ENCODE peak calls at places on chromosomes 2 and 18, in five cellular contexts. One of them, this sample, is unnamed.

GRCh38 chr2:134288814-134289213 is 34.9 kb downstream of the MGAT5 start:
- DNase-seq in AG04450: no peak
- DNase-seq in CD8-positive, alpha-beta T cell: no peak
- DNase-seq in upper lobe of right lung: no peak
- DNase-seq in breast epithelium: no peak
- DNase-seq in this sample: no peak

GRCh38 chr2:76197842-76198448 is 487.2 kb upstream of the GCFC2 start:
- DNase-seq in AG04450: peak; percentile 44
- DNase-seq in CD8-positive, alpha-beta T cell: no peak
- DNase-seq in upper lobe of right lung: no peak
- DNase-seq in breast epithelium: peak; percentile 54
- DNase-seq in this sample: peak; percentile 14

GRCh38 chr2:54331095-54331835 is 75.2 kb upstream of the TSPYL6 start:
- DNase-seq in AG04450: no peak
- DNase-seq in CD8-positive, alpha-beta T cell: no peak
- DNase-seq in upper lobe of right lung: no peak
- DNase-seq in breast epithelium: no peak
- DNase-seq in this sample: no peak

GRCh38 chr2:63078852-63079606 is 28.4 kb downstream of the OTX1 start:
- DNase-seq in AG04450: no peak
- DNase-seq in CD8-positive, alpha-beta T cell: no peak
- DNase-seq in upper lobe of right lung: no peak
- DNase-seq in breast epithelium: no peak
- DNase-seq in this sample: no peak

GRCh38 chr18:45110577-45111506 is 430.2 kb downstream of the SETBP1 start:
- DNase-seq in AG04450: no peak
- DNase-seq in CD8-positive, alpha-beta T cell: no peak
- DNase-seq in upper lobe of right lung: no peak
- DNase-seq in breast epithelium: no peak
- DNase-seq in this sample: peak; percentile 51

GRCh38 chr2:160381425-160381951 is 112.1 kb downstream of the RBMS1 start:
- DNase-seq in AG04450: no peak
- DNase-seq in CD8-positive, alpha-beta T cell: no peak
- DNase-seq in upper lobe of right lung: no peak
- DNase-seq in breast epithelium: no peak
- DNase-seq in this sample: no peak

GRCh38 chr2:60706021-60706420 is 50.0 kb upstream of the PAPOLG start:
- DNase-seq in AG04450: no peak
- DNase-seq in CD8-positive, alpha-beta T cell: no peak
- DNase-seq in upper lobe of right lung: no peak
- DNase-seq in breast epithelium: no peak
- DNase-seq in this sample: no peak

GRCh38 chr2:27307545-27308358 is 493 bp downstream of the UCN start:
- DNase-seq in AG04450: no peak
- DNase-seq in CD8-positive, alpha-beta T cell: no peak
- DNase-seq in upper lobe of right lung: no peak
- DNase-seq in breast epithelium: no peak
- DNase-seq in this sample: no peak

GRCh38 chr2:6806605-6807004 is 59.1 kb downstream of the CMPK2 start:
- DNase-seq in AG04450: no peak
- DNase-seq in CD8-positive, alpha-beta T cell: no peak
- DNase-seq in upper lobe of right lung: no peak
- DNase-seq in breast epithelium: no peak
- DNase-seq in this sample: no peak

GRCh38 chr2:232870766-232871371 is 805 bp downstream of the SNORC start:
- DNase-seq in AG04450: no peak
- DNase-seq in CD8-positive, alpha-beta T cell: no peak
- DNase-seq in upper lobe of right lung: peak; percentile 50
- DNase-seq in breast epithelium: no peak
- DNase-seq in this sample: no peak

GRCh38 chr2:176138526-176139169 is 9.1 kb downstream of the HOXD8 start:
- DNase-seq in AG04450: no peak
- DNase-seq in CD8-positive, alpha-beta T cell: no peak
- DNase-seq in upper lobe of right lung: no peak
- DNase-seq in breast epithelium: no peak
- DNase-seq in this sample: no peak

GRCh38 chr18:39521164-39521563 is 1955.6 kb upstream of the CELF4 start:
- DNase-seq in AG04450: no peak
- DNase-seq in CD8-positive, alpha-beta T cell: no peak
- DNase-seq in upper lobe of right lung: no peak
- DNase-seq in breast epithelium: no peak
- DNase-seq in this sample: no peak

GRCh38 chr2:68925298-68925885 is 27.3 kb downstream of the GKN2 start:
- DNase-seq in AG04450: no peak
- DNase-seq in CD8-positive, alpha-beta T cell: peak; percentile 18
- DNase-seq in upper lobe of right lung: no peak
- DNase-seq in breast epithelium: no peak
- DNase-seq in this sample: no peak

GRCh38 chr2:84781942-84782716 is 98.8 kb downstream of the TRABD2A start:
- DNase-seq in AG04450: no peak
- DNase-seq in CD8-positive, alpha-beta T cell: peak; percentile 4
- DNase-seq in upper lobe of right lung: peak; percentile 65
- DNase-seq in breast epithelium: no peak
- DNase-seq in this sample: no peak

GRCh38 chr2:134704173-134704572 is 14.6 kb downstream of the TMEM163 start:
- DNase-seq in AG04450: no peak
- DNase-seq in CD8-positive, alpha-beta T cell: no peak
- DNase-seq in upper lobe of right lung: no peak
- DNase-seq in breast epithelium: no peak
- DNase-seq in this sample: no peak

GRCh38 chr18:46630160-46630559 is 26.9 kb downstream of the LOXHD1 start:
- DNase-seq in AG04450: no peak
- DNase-seq in CD8-positive, alpha-beta T cell: no peak
- DNase-seq in upper lobe of right lung: no peak
- DNase-seq in breast epithelium: no peak
- DNase-seq in this sample: no peak

GRCh38 chr18:830315-830901 is 18.4 kb upstream of the YES1 start:
- DNase-seq in AG04450: no peak
- DNase-seq in CD8-positive, alpha-beta T cell: no peak
- DNase-seq in upper lobe of right lung: no peak
- DNase-seq in breast epithelium: no peak
- DNase-seq in this sample: no peak

GRCh38 chr2:10019174-10019971 is 24.0 kb upstream of the KLF11 start:
- DNase-seq in AG04450: no peak
- DNase-seq in CD8-positive, alpha-beta T cell: no peak
- DNase-seq in upper lobe of right lung: peak; percentile 65
- DNase-seq in breast epithelium: no peak
- DNase-seq in this sample: no peak

GRCh38 chr2:53452957-53453748 is 314.5 kb upstream of the CHAC2 start:
- DNase-seq in AG04450: no peak
- DNase-seq in CD8-positive, alpha-beta T cell: no peak
- DNase-seq in upper lobe of right lung: no peak
- DNase-seq in breast epithelium: no peak
- DNase-seq in this sample: peak; percentile 26

GRCh38 chr2:127096280-127096679 is 10.7 kb downstream of the BIN1 start:
- DNase-seq in AG04450: no peak
- DNase-seq in CD8-positive, alpha-beta T cell: no peak
- DNase-seq in upper lobe of right lung: no peak
- DNase-seq in breast epithelium: no peak
- DNase-seq in this sample: no peak

GRCh38 chr2:101157272-101157671 is 6.1 kb upstream of the TBC1D8 start:
- DNase-seq in AG04450: no peak
- DNase-seq in CD8-positive, alpha-beta T cell: no peak
- DNase-seq in upper lobe of right lung: no peak
- DNase-seq in breast epithelium: no peak
- DNase-seq in this sample: no peak

GRCh38 chr2:40746150-40746549 is 294.3 kb upstream of the SLC8A1 start:
- DNase-seq in AG04450: no peak
- DNase-seq in CD8-positive, alpha-beta T cell: no peak
- DNase-seq in upper lobe of right lung: no peak
- DNase-seq in breast epithelium: no peak
- DNase-seq in this sample: no peak

GRCh38 chr2:160680974-160681373 is 187.4 kb upstream of the RBMS1 start:
- DNase-seq in AG04450: no peak
- DNase-seq in CD8-positive, alpha-beta T cell: no peak
- DNase-seq in upper lobe of right lung: no peak
- DNase-seq in breast epithelium: no peak
- DNase-seq in this sample: no peak

GRCh38 chr2:165725421-165725820 is 68.6 kb downstream of the GALNT3 start:
- DNase-seq in AG04450: peak; percentile 10
- DNase-seq in CD8-positive, alpha-beta T cell: no peak
- DNase-seq in upper lobe of right lung: no peak
- DNase-seq in breast epithelium: no peak
- DNase-seq in this sample: no peak

GRCh38 chr2:106208874-106209273 is 14.8 kb upstream of the UXS1 start:
- DNase-seq in AG04450: no peak
- DNase-seq in CD8-positive, alpha-beta T cell: no peak
- DNase-seq in upper lobe of right lung: no peak
- DNase-seq in breast epithelium: no peak
- DNase-seq in this sample: no peak

DNA sequence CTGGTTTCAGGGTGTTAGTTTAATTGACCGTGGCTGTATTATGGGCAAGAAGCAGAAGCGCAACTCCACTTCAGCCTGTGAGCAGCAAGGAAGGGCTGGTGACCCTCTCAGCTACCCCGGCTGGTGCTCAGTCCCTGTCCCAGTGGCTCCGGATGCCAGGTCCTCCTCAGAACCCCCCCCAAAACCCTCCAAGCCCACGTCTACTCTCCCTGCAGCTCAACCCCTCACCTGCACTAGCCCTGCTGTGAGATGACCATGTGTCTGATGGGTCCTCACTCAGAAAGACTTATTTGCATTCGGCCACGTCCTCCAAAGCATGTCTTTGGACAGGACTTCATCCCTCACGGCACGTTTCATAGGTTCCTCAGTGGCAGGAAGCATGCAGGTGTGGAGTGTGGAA is 119.7 kb upstream of the ALKAL2 start:
- DNase-seq in AG04450: no peak
- DNase-seq in CD8-positive, alpha-beta T cell: no peak
- DNase-seq in upper lobe of right lung: no peak
- DNase-seq in breast epithelium: no peak
- DNase-seq in this sample: no peak
- H3K27ac ChIP-seq in AG04450: no peak overlapping the region
- H3K27ac ChIP-seq in CD8-positive, alpha-beta T cell: no peak overlapping the region
- H3K27ac ChIP-seq in upper lobe of right lung: no peak overlapping the region
- H3K27ac ChIP-seq in breast epithelium: no peak overlapping the region
- H3K27ac ChIP-seq in this sample: no peak overlapping the region

GRCh38 chr2:56191617-56192016 is 7.8 kb downstream of the CCDC85A start:
- DNase-seq in AG04450: no peak
- DNase-seq in CD8-positive, alpha-beta T cell: no peak
- DNase-seq in upper lobe of right lung: no peak
- DNase-seq in breast epithelium: no peak
- DNase-seq in this sample: no peak
- TF ChIP-seq CTCF in AG04450: peak; percentile 6
- TF ChIP-seq CTCF in CD8-positive, alpha-beta T cell: no peak
- TF ChIP-seq CTCF in upper lobe of right lung: peak; percentile 43
- TF ChIP-seq CTCF in breast epithelium: no peak
- TF ChIP-seq CTCF in this sample: peak; percentile 72

GRCh38 chr18:6994053-6994452 is 123.5 kb downstream of the LAMA1 start:
- DNase-seq in AG04450: no peak
- DNase-seq in CD8-positive, alpha-beta T cell: no peak
- DNase-seq in upper lobe of right lung: no peak
- DNase-seq in breast epithelium: no peak
- DNase-seq in this sample: no peak

GRCh38 chr18:6992761-6993160 is 124.8 kb downstream of the LAMA1 start:
- DNase-seq in AG04450: no peak
- DNase-seq in CD8-positive, alpha-beta T cell: no peak
- DNase-seq in upper lobe of right lung: no peak
- DNase-seq in breast epithelium: no peak
- DNase-seq in this sample: no peak

GRCh38 chr18:6997802-6998201 is 119.8 kb downstream of the LAMA1 start:
- DNase-seq in AG04450: no peak
- DNase-seq in CD8-positive, alpha-beta T cell: no peak
- DNase-seq in upper lobe of right lung: no peak
- DNase-seq in breast epithelium: no peak
- DNase-seq in this sample: no peak

GRCh38 chr18:7000484-7001096 is 117.0 kb downstream of the LAMA1 start:
- DNase-seq in AG04450: no peak
- DNase-seq in CD8-positive, alpha-beta T cell: no peak
- DNase-seq in upper lobe of right lung: no peak
- DNase-seq in breast epithelium: no peak
- DNase-seq in this sample: no peak

DNA sequence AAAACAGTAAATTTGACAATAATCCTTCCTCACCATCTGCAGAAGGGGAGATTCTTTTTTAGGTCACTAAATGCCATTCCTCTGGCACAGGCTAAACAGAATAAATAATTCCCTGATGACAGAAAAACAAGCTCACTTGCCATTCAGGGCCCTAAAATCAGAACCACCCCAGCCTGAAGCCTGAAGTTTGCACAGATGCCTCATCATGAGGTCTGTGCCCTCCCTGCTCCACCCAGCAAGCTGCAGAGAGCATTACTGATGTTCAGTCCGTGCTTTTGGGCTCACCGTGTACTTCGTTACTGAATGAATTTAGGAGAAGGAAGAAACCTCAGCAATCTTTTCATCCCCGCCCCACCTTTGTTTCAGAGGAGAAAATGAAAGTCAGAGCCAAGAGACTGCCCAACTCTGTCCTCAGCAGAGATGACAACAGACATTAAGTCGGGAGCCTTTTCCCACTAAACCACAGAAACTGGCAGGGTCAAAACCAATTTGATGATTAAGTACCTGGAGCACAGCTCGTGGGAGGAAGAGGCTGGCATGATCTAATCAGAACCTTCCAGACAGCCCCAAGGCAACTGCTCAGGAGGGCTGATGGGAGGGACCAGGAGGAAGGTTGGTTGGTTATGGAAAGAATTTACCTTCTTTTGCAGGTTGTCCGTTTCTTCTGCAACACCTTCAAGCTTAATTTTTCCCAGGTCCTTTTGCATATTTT is 122.7 kb downstream of the LAMA1 start:
- DNase-seq in AG04450: no peak
- DNase-seq in CD8-positive, alpha-beta T cell: no peak
- DNase-seq in upper lobe of right lung: no peak
- DNase-seq in breast epithelium: no peak
- DNase-seq in this sample: no peak
- H3K27ac ChIP-seq in AG04450: no peak overlapping the region
- H3K27ac ChIP-seq in CD8-positive, alpha-beta T cell: no peak overlapping the region
- H3K27ac ChIP-seq in upper lobe of right lung: no peak overlapping the region
- H3K27ac ChIP-seq in breast epithelium: peak overlapping the region; percentile 69
- H3K27ac ChIP-seq in this sample: no peak overlapping the region

GRCh38 chr18:57446322-57446721 is 11.1 kb downstream of the ONECUT2 start:
- DNase-seq in AG04450: no peak
- DNase-seq in CD8-positive, alpha-beta T cell: no peak
- DNase-seq in upper lobe of right lung: no peak
- DNase-seq in breast epithelium: no peak
- DNase-seq in this sample: no peak
- TF ChIP-seq CTCF in AG04450: peak; percentile 43
- TF ChIP-seq CTCF in CD8-positive, alpha-beta T cell: no peak
- TF ChIP-seq CTCF in upper lobe of right lung: peak; percentile 33
- TF ChIP-seq CTCF in breast epithelium: no peak
- TF ChIP-seq CTCF in this sample: peak; percentile 55

GRCh38 chr2:158115202-158115783 is 13.6 kb downstream of the UPP2 start:
- DNase-seq in AG04450: no peak
- DNase-seq in CD8-positive, alpha-beta T cell: no peak
- DNase-seq in upper lobe of right lung: no peak
- DNase-seq in breast epithelium: no peak
- DNase-seq in this sample: no peak

GRCh38 chr2:158120664-158121063 is 19.0 kb downstream of the UPP2 start:
- DNase-seq in AG04450: no peak
- DNase-seq in CD8-positive, alpha-beta T cell: no peak
- DNase-seq in upper lobe of right lung: no peak
- DNase-seq in breast epithelium: no peak
- DNase-seq in this sample: no peak

GRCh38 chr2:158124896-158125295 is 23.2 kb downstream of the UPP2 start:
- DNase-seq in AG04450: no peak
- DNase-seq in CD8-positive, alpha-beta T cell: no peak
- DNase-seq in upper lobe of right lung: no peak
- DNase-seq in breast epithelium: no peak
- DNase-seq in this sample: no peak

GRCh38 chr2:158121252-158121651 is 19.6 kb downstream of the UPP2 start:
- DNase-seq in AG04450: no peak
- DNase-seq in CD8-positive, alpha-beta T cell: no peak
- DNase-seq in upper lobe of right lung: no peak
- DNase-seq in breast epithelium: no peak
- DNase-seq in this sample: no peak

GRCh38 chr2:158120102-158120501 is 18.4 kb downstream of the UPP2 start:
- DNase-seq in AG04450: no peak
- DNase-seq in CD8-positive, alpha-beta T cell: no peak
- DNase-seq in upper lobe of right lung: no peak
- DNase-seq in breast epithelium: no peak
- DNase-seq in this sample: no peak
- H3K27ac ChIP-seq in AG04450: no peak overlapping the region
- H3K27ac ChIP-seq in CD8-positive, alpha-beta T cell: no peak overlapping the region
- H3K27ac ChIP-seq in upper lobe of right lung: no peak overlapping the region
- H3K27ac ChIP-seq in breast epithelium: no peak overlapping the region
- H3K27ac ChIP-seq in this sample: no peak overlapping the region

This sample was measured in left ventricle myocardium inferior.